ENCODE peak calls at places on chromosomes 4 and X, in four cellular contexts. P is IMR-90, O is brain microvascular endothelial cell, X is glutamatergic neuron. U is an unnamed sample.

GRCh38 chr4:8575457-8575856 is 4.7 kb upstream of the GPR78 start:
- DNase-seq in P (no peak), O (no peak), X (no peak), U (no peak)

GRCh38 chr4:71222661-71223060 is 116.2 kb upstream of the SLC4A4 start:
- DNase-seq in P (no peak), O (no peak), X (no peak), U (no peak)

GRCh38 chrX:3526084-3526483 is 179.6 kb upstream of the MXRA5 start:
- DNase-seq in P (peak), O (peak), X (no peak), U (no peak)

GRCh38 chrX:79146552-79147390 is 2.3 kb downstream of the GPR174 start:
- DNase-seq in P (no peak), O (no peak), X (no peak), U (no peak)

GRCh38 chrX:11097920-11098319 is 13.2 kb upstream of the HCCS start:
- DNase-seq in P (no peak), O (no peak), X (no peak), U (no peak)

GRCh38 chr4:84957509-84958420 is 8.7 kb downstream of the WDFY3 start:
- DNase-seq in P (no peak), O (no peak), X (no peak), U (no peak)

GRCh38 chr4:118723369-118723768 is 38.2 kb downstream of the METTL14 start:
- DNase-seq in P (no peak), O (no peak), X (no peak), U (no peak)

GRCh38 chrX:135112096-135112729 is 8.1 kb downstream of the ETDB start:
- DNase-seq in P (peak), O (peak), X (no peak), U (no peak)

GRCh38 chr4:76310683-76311082 is 4.2 kb downstream of the STBD1 start:
- DNase-seq in P (no peak), O (no peak), X (peak), U (no peak)

GRCh38 chr4:167469436-167469835 is 235.1 kb upstream of the SPOCK3 start:
- DNase-seq in P (no peak), O (no peak), X (no peak), U (no peak)

GRCh38 chr4:54061873-54062272 is 2.5 kb downstream of the CHIC2 start:
- DNase-seq in P (no peak), O (no peak), X (no peak), U (no peak)

GRCh38 chr4:99617374-99617773 is 40.3 kb downstream of the C4orf54 start:
- DNase-seq in P (no peak), O (no peak), X (no peak), U (no peak)

GRCh38 chr4:54516556-54517215 is 141.1 kb upstream of the KIT start:
- DNase-seq in P (peak), O (no peak), X (no peak), U (no peak)

GRCh38 chr4:95141376-95141775 is 383.6 kb downstream of the BMPR1B start:
- DNase-seq in P (no peak), O (no peak), X (no peak), U (no peak)

GRCh38 chr4:57109847-57110634 is at the start of gene IGFBP7:
- DNase-seq in P (no peak), O (no peak), X (peak), U (peak)

GRCh38 chr4:89000844-89001360 is 56.1 kb downstream of the FAM13A start:
- DNase-seq in P (peak), O (peak), X (no peak), U (no peak)

GRCh38 chr4:41334182-41334581 is 77.5 kb downstream of the UCHL1 start:
- DNase-seq in P (no peak), O (no peak), X (no peak), U (no peak)

GRCh38 chr4:15695240-15695699 is 7.6 kb upstream of the BST1 start:
- DNase-seq in P (peak), O (peak), X (no peak), U (no peak)

GRCh38 chr4:26077840-26078239 is 163.8 kb downstream of the SMIM20 start:
- DNase-seq in P (no peak), O (no peak), X (no peak), U (no peak)

GRCh38 chrX:3712870-3713224 is 602 bp downstream of the PRKX start:
- DNase-seq in P (no peak), O (no peak), X (no peak), U (no peak)

GRCh38 chr4:150960818-150961217 is 54.3 kb downstream of the LRBA start:
- DNase-seq in P (no peak), O (peak), X (peak), U (no peak)

GRCh38 chr4:146073517-146073916 is 102.0 kb upstream of the LSM6 start:
- DNase-seq in P (no peak), O (no peak), X (no peak), U (no peak)

GRCh38 chr4:121594796-121595526 is 101.8 kb downstream of the ANXA5 start:
- DNase-seq in P (peak), O (peak), X (no peak), U (no peak)

GRCh38 chr4:2907706-2908293 is 55.4 kb downstream of the NOP14 start:
- DNase-seq in P (no peak), O (no peak), X (no peak), U (no peak)

GRCh38 chrX:136546369-136546768 is 14.4 kb downstream of the VGLL1 start:
- DNase-seq in P (no peak), O (no peak), X (no peak), U (no peak)

GRCh38 chr4:107740381-107740780 is 20.3 kb upstream of the PAPSS1 start:
- DNase-seq in P (peak), O (no peak), X (no peak), U (no peak)

GRCh38 chrX:153582896-153583295 is 16.0 kb downstream of the CCNQ start:
- DNase-seq in P (peak), O (no peak), X (peak), U (peak)

GRCh38 chr4:53494851-53495250 is 96.4 kb downstream of the LNX1 start:
- DNase-seq in P (no peak), O (no peak), X (no peak), U (no peak)

GRCh38 chrX:125977851-125978250 is 188.2 kb downstream of the DCAF12L2 start:
- DNase-seq in P (no peak), O (no peak), X (no peak), U (no peak)

GRCh38 chrX:134671207-134671750 is 13.0 kb upstream of the PLAC1 start:
- DNase-seq in P (peak), O (no peak), X (no peak), U (no peak)

GRCh38 chr4:1239141-1239948 is 9.6 kb downstream of the CTBP1 start:
- DNase-seq in P (no peak), O (no peak), X (no peak), U (no peak)

GRCh38 chrX:32026772-32027171 is 954.9 kb upstream of the FTHL17 start:
- DNase-seq in P (no peak), O (no peak), X (no peak), U (no peak)

GRCh38 chr4:80058740-80059139 is 14.3 kb downstream of the ANTXR2 start:
- DNase-seq in P (peak), O (no peak), X (no peak), U (no peak)

GRCh38 chr4:112747035-112747434 is 110.1 kb downstream of the LARP7 start:
- DNase-seq in P (no peak), O (no peak), X (no peak), U (no peak)

GRCh38 chr4:184250795-184251679 is 33.4 kb upstream of the ENPP6 start:
- DNase-seq in P (peak), O (peak), X (no peak), U (no peak)

GRCh38 chr4:79078339-79078738 is 139.1 kb upstream of the PAQR3 start:
- DNase-seq in P (no peak), O (no peak), X (no peak), U (no peak)

GRCh38 chr4:107349266-107349665 is 313.2 kb upstream of the DKK2 start:
- DNase-seq in P (no peak), O (peak), X (peak), U (no peak)

GRCh38 chrX:26334232-26334631 is 118.3 kb downstream of the MAGEB5 start:
- DNase-seq in P (no peak), O (no peak), X (no peak), U (no peak)

GRCh38 chr4:144645621-144646522 is at the start of gene HHIP:
- DNase-seq in P (peak), O (peak), X (peak), U (peak)

GRCh38 chrX:110000854-110001701 is 1.8 kb upstream of the TMEM164 start:
- DNase-seq in P (no peak), O (no peak), X (no peak), U (no peak)

GRCh38 chrX:110001702-110002299 is 1.1 kb upstream of the TMEM164 start:
- DNase-seq in P (no peak), O (no peak), X (no peak), U (no peak)

GRCh38 chrX:110004210-110004609 is 1.3 kb downstream of the TMEM164 start:
- DNase-seq in P (no peak), O (no peak), X (no peak), U (no peak)

GRCh38 chrX:110003167-110004156 is 548 bp downstream of the TMEM164 start:
- DNase-seq in P (no peak), O (no peak), X (peak), U (no peak)

DNA sequence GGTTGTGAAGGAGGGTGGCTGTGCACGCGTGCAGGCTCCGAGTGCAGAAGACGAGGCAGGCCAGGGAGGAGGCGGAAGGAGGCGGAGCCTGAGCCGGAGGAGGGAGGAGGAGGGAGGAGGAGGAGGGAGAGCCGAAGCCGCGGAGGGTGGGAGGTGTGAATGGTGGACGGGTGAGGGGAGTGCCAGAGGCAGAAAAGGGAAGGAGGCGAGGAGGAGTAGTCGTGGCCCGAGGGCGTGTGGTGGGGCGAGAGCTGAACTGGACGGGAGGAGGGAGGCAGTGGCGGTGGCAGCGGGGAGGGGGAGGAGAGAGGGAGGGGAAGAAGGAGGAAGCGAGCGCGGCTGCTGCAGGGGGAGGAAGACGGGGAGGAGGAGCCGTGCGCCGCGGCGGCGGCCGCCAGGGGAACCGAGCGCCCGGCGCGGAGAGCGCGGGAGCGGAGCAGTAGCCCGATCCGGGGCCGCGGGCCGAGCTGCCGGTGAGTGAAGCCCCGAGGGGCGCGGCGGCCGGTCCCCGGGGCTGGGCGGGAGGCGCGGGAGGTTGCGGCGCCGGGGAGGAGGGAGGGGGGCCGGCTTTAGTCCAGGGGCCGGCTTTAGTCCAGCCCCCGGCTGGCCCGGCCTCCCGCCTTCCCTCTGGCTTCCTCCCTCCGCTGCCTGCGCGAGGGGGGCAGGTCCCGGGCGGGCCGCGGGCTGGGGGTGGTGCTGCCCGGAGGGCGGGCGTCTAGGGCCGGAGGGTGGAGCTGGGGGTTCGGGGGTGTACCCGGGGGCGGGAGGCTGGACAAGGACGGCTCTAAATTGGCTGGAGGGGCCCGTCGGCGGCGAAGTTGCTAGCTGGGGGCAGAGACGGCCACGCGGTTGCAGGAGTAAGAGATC is at the start of gene TMEM164:
- DNase-seq in P (peak), O (peak), X (peak), U (peak)
- TF ChIP-seq CTCF in P (no peak), O (no peak), X (no peak), U (peak)

GRCh38 chrX:13658602-13659001 is 5.7 kb downstream of the TCEANC start:
- DNase-seq in P (peak), O (peak), X (no peak), U (no peak)
- TF ChIP-seq CTCF in P (peak), O (peak), X (peak), U (peak)

GRCh38 chrX:66019974-66020373 is 19.9 kb downstream of the VSIG4 start:
- DNase-seq in P (no peak), O (no peak), X (no peak), U (no peak)

GRCh38 chrX:66017659-66018170 is 22.2 kb downstream of the VSIG4 start:
- DNase-seq in P (no peak), O (no peak), X (no peak), U (no peak)

GRCh38 chrX:66019310-66019652 is 20.6 kb downstream of the VSIG4 start:
- DNase-seq in P (no peak), O (no peak), X (no peak), U (no peak)

GRCh38 chrX:66016905-66017658 is 22.8 kb downstream of the VSIG4 start:
- DNase-seq in P (no peak), O (no peak), X (no peak), U (no peak)

GRCh38 chrX:66018585-66019309 is 21.1 kb downstream of the VSIG4 start:
- DNase-seq in P (no peak), O (no peak), X (no peak), U (no peak)
- TF ChIP-seq CTCF in P (no peak), O (no peak), X (no peak), U (no peak)

GRCh38 chr4:182530451-182530850 is 287.2 kb downstream of the TENM3 start:
- DNase-seq in P (no peak), O (no peak), X (no peak), U (no peak)
- TF ChIP-seq CTCF in P (no peak), O (no peak), X (no peak), U (no peak)

DNA sequence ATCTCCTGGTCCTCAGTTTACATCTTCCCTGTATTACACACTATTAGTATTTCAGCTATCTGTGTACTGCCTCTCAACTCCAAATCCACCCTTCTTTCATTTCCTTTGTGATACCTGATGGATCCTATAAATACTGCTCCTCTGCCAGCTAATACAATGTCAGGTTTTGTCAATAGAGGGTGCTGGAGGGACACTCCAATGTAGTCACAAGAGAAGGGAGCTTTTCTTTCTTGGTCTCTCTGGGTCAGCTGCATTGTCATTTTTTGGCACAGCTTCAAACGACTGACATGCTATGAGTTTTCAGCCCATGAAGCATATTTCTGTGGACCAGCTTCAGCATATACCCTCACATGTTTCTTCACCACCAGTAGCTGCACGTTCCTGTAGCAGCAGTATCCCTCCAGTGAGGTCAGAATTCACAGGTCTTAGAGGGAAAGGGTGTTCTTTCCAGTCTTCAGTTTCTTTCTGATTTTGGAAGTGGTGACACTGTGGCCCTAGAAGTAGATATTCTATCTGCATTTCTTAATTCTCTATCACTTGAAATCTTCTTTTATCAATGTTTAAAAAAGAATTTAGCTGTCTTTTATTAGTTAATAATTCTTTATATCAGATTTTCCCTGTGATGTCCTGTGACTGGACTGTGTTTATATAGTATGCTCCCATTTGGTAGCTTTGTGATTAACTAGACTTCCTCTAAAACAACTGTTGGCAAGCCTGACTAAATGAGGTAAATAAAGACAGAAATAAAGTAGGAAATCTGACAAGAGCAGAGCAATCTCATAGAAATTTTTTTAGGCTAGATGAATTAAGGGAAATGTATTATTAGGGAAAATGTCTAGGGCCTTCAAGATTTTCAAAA is 60.6 kb downstream of the GABRA2 start:
- DNase-seq in P (peak), O (no peak), X (peak), U (peak)
- TF ChIP-seq CTCF in P (peak), O (peak), X (peak), U (peak)

DNA sequence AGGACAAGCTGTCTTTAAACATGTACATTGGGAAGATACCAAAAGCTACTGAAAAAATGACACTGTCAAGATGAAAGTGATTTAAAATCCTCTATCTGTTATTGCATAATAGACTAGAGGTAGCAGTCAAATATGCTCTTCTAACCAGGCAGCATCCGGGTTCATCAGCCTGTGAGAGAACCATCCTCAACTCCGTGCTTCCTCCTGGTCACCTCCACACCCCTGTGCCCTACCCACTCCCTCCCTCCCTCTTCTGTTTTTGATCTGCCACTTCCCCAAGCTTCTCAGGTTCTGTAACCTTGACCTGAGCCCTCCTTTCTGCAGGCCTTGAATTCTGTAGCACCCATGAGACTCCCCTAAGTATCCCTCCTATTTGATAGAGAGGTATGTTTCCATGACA is 5.9 kb downstream of the NOX1 start:
- DNase-seq in P (no peak), O (no peak), X (no peak), U (no peak)
- TF ChIP-seq CTCF in P (no peak), O (no peak), X (no peak), U (no peak)

GRCh38 chrX:101081257-101081656 is 2.6 kb downstream of the TMEM35A start:
- DNase-seq in P (no peak), O (no peak), X (no peak), U (no peak)
- TF ChIP-seq CTCF in P (no peak), O (no peak), X (no peak), U (no peak)

U was measured in neural crest cell.